ENCODE peak calls at places on chromosomes 6 and 20, in four cellular contexts. H is EL, N is GM12878, D is WTC11. O is an unnamed sample.

GRCh38 chr6:93417421-93417996 is 1.9 kb downstream of the EPHA7 start:
- DNase-seq in H (no peak), N (no peak), D (no peak), O (peak; percentile 60)

GRCh38 chr20:57632286-57632685 is 12.1 kb upstream of the ZBP1 start:
- DNase-seq in H (no peak), N (no peak), D (no peak), O (no peak)

GRCh38 chr6:10413850-10414765 is 766 bp downstream of the TFAP2A start:
- DNase-seq in H (peak; percentile 77), N (no peak), D (peak; percentile 46), O (no peak)

GRCh38 chr6:166589334-166589731 is 2.9 kb upstream of the RAMACL start:
- DNase-seq in H (no peak), N (peak; percentile 42), D (no peak), O (no peak)

GRCh38 chr6:38095054-38095453 is 275.5 kb downstream of the ZFAND3 start:
- DNase-seq in H (peak; percentile 76), N (no peak), D (no peak), O (no peak)

GRCh38 chr20:13765868-13766416 is 18.8 kb downstream of the ESF1 start:
- DNase-seq in H (no peak), N (no peak), D (no peak), O (no peak)

GRCh38 chr6:126625019-126625418 is 285.1 kb downstream of the CENPW start:
- DNase-seq in H (peak; percentile 23), N (no peak), D (peak; percentile 21), O (no peak)

GRCh38 chr6:82878812-82879211 is 186.8 kb downstream of the UBE3D start:
- DNase-seq in H (peak; percentile 78), N (no peak), D (no peak), O (no peak)

GRCh38 chr6:692858-693736 is at the start of gene EXOC2:
- DNase-seq in H (peak; percentile 82), N (peak; percentile 16), D (peak; percentile 90), O (peak; percentile 91)

GRCh38 chr20:62208805-62209755 is 11.0 kb downstream of the HRH3 start:
- DNase-seq in H (peak; percentile 45), N (no peak), D (peak; percentile 78), O (no peak)

GRCh38 chr6:9388596-9388995 is 953.3 kb upstream of the SLC35B3 start:
- DNase-seq in H (no peak), N (no peak), D (no peak), O (no peak)

GRCh38 chr6:38750968-38751615 is 36.0 kb downstream of the DNAH8 start:
- DNase-seq in H (no peak), N (no peak), D (no peak), O (no peak)